ENCODE peak calls at places on chromosomes 16 and 17, in nine cellular contexts. R, Z, T, Y, E, M, P, L and S are unnamed samples.

GRCh38 chr17:82884923-82885322 is 45.1 kb upstream of the ZNF750 start:
- DNase-seq in L (no peak), M (no peak), E (no peak), R (no peak), T (no peak), Y (no peak), Z (no peak), P (no peak), S (no peak)

GRCh38 chr17:63439682-63440081 is 6.4 kb downstream of the CYB561 start:
- DNase-seq in T (peak; percentile 48), Z (no peak), R (no peak), L (no peak), Y (no peak), P (no peak), M (no peak), E (no peak), S (no peak)

GRCh38 chr17:67602974-67603373 is 114.8 kb upstream of the NOL11 start:
- DNase-seq in Z (peak; percentile 66), T (peak; percentile 6), Y (peak; percentile 11), L (peak; percentile 4), R (peak; percentile 42), E (no peak), P (peak; percentile 65), M (peak; percentile 62), S (peak; percentile 36)

GRCh38 chr17:55735784-55736405 is 13.2 kb upstream of the TMEM100 start:
- DNase-seq in R (peak; percentile 6), P (peak; percentile 66), Z (peak; percentile 61), Y (no peak), T (no peak), L (no peak), M (peak; percentile 36), E (no peak), S (peak; percentile 65)

GRCh38 chr17:8186446-8186786 is 3.6 kb downstream of the BORCS6 start:
- DNase-seq in M (no peak), T (no peak), R (no peak), Z (no peak), L (no peak), E (no peak), P (no peak), Y (no peak), S (no peak)

GRCh38 chr16:3938843-3939624 is 58.5 kb upstream of the CREBBP start:
- DNase-seq in P (peak; percentile 86), Y (peak; percentile 68), E (no peak), T (no peak), L (peak; percentile 53), Z (peak; percentile 40), R (peak; percentile 66), M (peak; percentile 70), S (peak; percentile 77)

GRCh38 chr16:13612623-13613022 is 307.3 kb upstream of the ERCC4 start:
- DNase-seq in M (no peak), Y (no peak), T (no peak), P (no peak), R (no peak), Z (no peak), E (no peak), L (no peak), S (no peak)

GRCh38 chr16:58515125-58515870 is at the start of gene SETD6:
- DNase-seq in Z (peak; percentile 76), L (peak; percentile 67), Y (peak; percentile 72), R (peak; percentile 52), E (peak; percentile 46), M (peak; percentile 95), T (peak; percentile 58), P (peak; percentile 94), S (peak; percentile 90)

GRCh38 chr17:1110524-1110843 is 69.3 kb downstream of the ABR start:
- DNase-seq in M (no peak), Y (no peak), P (no peak), Z (no peak), T (no peak), L (no peak), E (no peak), R (no peak), S (no peak)

GRCh38 chr17:36152639-36153120 is 23.8 kb downstream of the TBC1D3B start:
- DNase-seq in Z (no peak), R (no peak), T (no peak), M (no peak), Y (no peak), P (no peak), L (no peak), E (no peak), S (no peak)

GRCh38 chr16:85437161-85438052 is 175.7 kb upstream of the GSE1 start:
- DNase-seq in Y (no peak), R (no peak), M (peak; percentile 76), L (no peak), T (no peak), E (peak; percentile 87), P (no peak), Z (no peak), S (no peak)

GRCh38 chr16:68378436-68379415 is 67.9 kb downstream of the PRMT7 start:
- DNase-seq in Y (no peak), L (no peak), E (no peak), R (no peak), Z (no peak), P (no peak), T (no peak), M (no peak), S (peak; percentile 61)

GRCh38 chr17:59785091-59785799 is 77.8 kb downstream of the VMP1 start:
- DNase-seq in L (no peak), Z (peak; percentile 60), T (no peak), R (no peak), E (no peak), M (no peak), P (no peak), Y (no peak), S (no peak)

GRCh38 chr17:75693500-75694481 is 26.7 kb downstream of the SAP30BP start:
- DNase-seq in T (no peak), L (no peak), Y (no peak), P (peak; percentile 77), R (no peak), E (peak; percentile 86), Z (peak; percentile 82), M (peak; percentile 89), S (no peak)

GRCh38 chr17:40177275-40177874 is at the start of gene RAPGEFL1:
- DNase-seq in P (peak; percentile 89), T (no peak), R (peak; percentile 84), Y (peak; percentile 53), M (peak; percentile 84), L (peak; percentile 90), Z (peak; percentile 39), E (no peak), S (peak; percentile 71)

GRCh38 chr17:30173649-30174048 is 57.0 kb downstream of the NSRP1 start:
- DNase-seq in E (no peak), R (no peak), T (no peak), L (no peak), M (no peak), Z (peak; percentile 70), P (no peak), Y (no peak), S (no peak)

GRCh38 chr17:82605939-82606600 is 42.2 kb downstream of the WDR45B start:
- DNase-seq in P (no peak), T (no peak), Y (no peak), Z (no peak), M (no peak), R (no peak), L (no peak), E (no peak), S (no peak)

GRCh38 chr17:1000597-1001490 is 3.9 kb downstream of the TIMM22 start:
- DNase-seq in T (no peak), R (no peak), L (no peak), Y (no peak), P (peak; percentile 55), E (no peak), Z (no peak), M (no peak), S (no peak)

GRCh38 chr17:28675980-28676379 is 14.0 kb downstream of the SUPT6H start:
- DNase-seq in T (no peak), L (no peak), Z (peak; percentile 15), Y (no peak), M (no peak), R (no peak), P (no peak), E (no peak), S (no peak)

GRCh38 chr17:58141505-58141904 is 6.7 kb upstream of the OR4D1 start:
- DNase-seq in M (no peak), P (no peak), Y (no peak), L (no peak), R (no peak), Z (no peak), E (no peak), T (no peak), S (no peak)

GRCh38 chr16:80403871-80404270 is 136.9 kb upstream of the DYNLRB2 start:
- DNase-seq in L (no peak), T (no peak), P (no peak), Y (no peak), E (no peak), Z (no peak), M (no peak), R (no peak), S (no peak)

GRCh38 chr17:80632046-80632581 is 87.5 kb downstream of the RPTOR start:
- DNase-seq in P (no peak), T (no peak), Z (no peak), L (no peak), E (no peak), M (no peak), R (no peak), Y (no peak), S (no peak)

GRCh38 chr16:1299012-1299867 is 10.2 kb upstream of the UBE2I start:
- DNase-seq in Y (no peak), R (no peak), L (no peak), T (no peak), M (no peak), E (no peak), P (no peak), Z (peak; percentile 53), S (no peak)

GRCh38 chr16:87822002-87822390 is 47.3 kb downstream of the SLC7A5 start:
- DNase-seq in M (no peak), R (no peak), P (no peak), T (no peak), E (no peak), L (no peak), Z (no peak), Y (no peak), S (no peak)

GRCh38 chr16:58010886-58011285 is 9.7 kb downstream of the USB1 start:
- DNase-seq in P (no peak), T (no peak), L (no peak), Z (no peak), R (no peak), Y (no peak), E (no peak), M (no peak), S (no peak)

GRCh38 chr17:8188408-8188839 is 1.6 kb downstream of the BORCS6 start:
- DNase-seq in Y (no peak), R (no peak), T (no peak), P (no peak), L (no peak), E (no peak), M (no peak), Z (no peak), S (no peak)

GRCh38 chr16:68035227-68035626 is 12.1 kb downstream of the DUS2 start:
- DNase-seq in M (no peak), R (no peak), P (no peak), L (no peak), T (no peak), Z (no peak), Y (no peak), E (no peak), S (peak; percentile 59)

GRCh38 chr17:61393904-61394629 is 5.6 kb upstream of the TBX2 start:
- DNase-seq in M (no peak), T (no peak), Z (peak; percentile 38), Y (no peak), L (no peak), E (no peak), R (no peak), P (peak; percentile 77), S (peak; percentile 97)

GRCh38 chr16:81158964-81159363 is 62.8 kb upstream of the GCSH start:
- DNase-seq in L (no peak), M (no peak), Y (no peak), P (no peak), E (no peak), R (no peak), Z (peak; percentile 22), T (no peak), S (no peak)

GRCh38 chr17:29495011-29495410 is 71.8 kb downstream of the ABHD15 start:
- DNase-seq in R (no peak), E (no peak), M (no peak), P (no peak), Z (no peak), Y (no peak), L (no peak), T (peak; percentile 28), S (no peak)

GRCh38 chr16:86994651-86995171 is 322.5 kb downstream of the C16orf95 start:
- DNase-seq in M (no peak), E (no peak), T (peak; percentile 93), P (no peak), Y (no peak), R (no peak), Z (peak; percentile 74), L (no peak), S (no peak)